ENCODE peak calls at places on chromosome 15, in ten cellular contexts. One of them, this sample, is unnamed.
A peak's percentile ranks its signal among the peaks of the same experiment; 100 is the strongest.

GRCh38 chr15:34133511-34133910 is 31.6 kb downstream of the PGBD4 start:
- DNase-seq in right atrium auricular region: no peak
- DNase-seq in heart left ventricle: no peak
- DNase-seq in ovary: no peak
- DNase-seq in body of pancreas: no peak
- DNase-seq in LNCaP clone FGC: no peak
- DNase-seq in breast epithelium: no peak
- DNase-seq in MCF 10A: no peak
- DNase-seq in osteocyte: no peak
- DNase-seq in CD4-positive, alpha-beta T cell: no peak
- DNase-seq in this sample: no peak

GRCh38 chr15:88917764-88918163 is 4.6 kb upstream of the MFGE8 start:
- DNase-seq in right atrium auricular region: no peak
- DNase-seq in heart left ventricle: no peak
- DNase-seq in ovary: no peak
- DNase-seq in body of pancreas: no peak
- DNase-seq in LNCaP clone FGC: no peak
- DNase-seq in breast epithelium: no peak
- DNase-seq in MCF 10A: no peak
- DNase-seq in osteocyte: no peak
- DNase-seq in CD4-positive, alpha-beta T cell: no peak
- DNase-seq in this sample: no peak

GRCh38 chr15:59180946-59181345 is 25.7 kb upstream of the LDHAL6B start:
- DNase-seq in right atrium auricular region: no peak
- DNase-seq in heart left ventricle: no peak
- DNase-seq in ovary: no peak
- DNase-seq in body of pancreas: no peak
- DNase-seq in LNCaP clone FGC: no peak
- DNase-seq in breast epithelium: no peak
- DNase-seq in MCF 10A: no peak
- DNase-seq in osteocyte: no peak
- DNase-seq in CD4-positive, alpha-beta T cell: no peak
- DNase-seq in this sample: no peak

GRCh38 chr15:66929843-66930242 is 135.6 kb upstream of the SMAD3 start:
- DNase-seq in right atrium auricular region: no peak
- DNase-seq in heart left ventricle: no peak
- DNase-seq in ovary: no peak
- DNase-seq in body of pancreas: no peak
- DNase-seq in LNCaP clone FGC: no peak
- DNase-seq in breast epithelium: no peak
- DNase-seq in MCF 10A: no peak
- DNase-seq in osteocyte: no peak
- DNase-seq in CD4-positive, alpha-beta T cell: no peak
- DNase-seq in this sample: no peak

GRCh38 chr15:73956276-73957086 is 30.2 kb downstream of the LOXL1 start:
- DNase-seq in right atrium auricular region: no peak
- DNase-seq in heart left ventricle: no peak
- DNase-seq in ovary: peak; percentile 23
- DNase-seq in body of pancreas: no peak
- DNase-seq in LNCaP clone FGC: no peak
- DNase-seq in breast epithelium: peak; percentile 55
- DNase-seq in MCF 10A: peak; percentile 91
- DNase-seq in osteocyte: no peak
- DNase-seq in CD4-positive, alpha-beta T cell: no peak
- DNase-seq in this sample: no peak

GRCh38 chr15:100714034-100714748 is 111.8 kb downstream of the ASB7 start:
- DNase-seq in right atrium auricular region: peak; percentile 56
- DNase-seq in heart left ventricle: no peak
- DNase-seq in ovary: peak; percentile 11
- DNase-seq in body of pancreas: no peak
- DNase-seq in LNCaP clone FGC: no peak
- DNase-seq in breast epithelium: peak; percentile 37
- DNase-seq in MCF 10A: no peak
- DNase-seq in osteocyte: peak; percentile 54
- DNase-seq in CD4-positive, alpha-beta T cell: no peak
- DNase-seq in this sample: no peak

GRCh38 chr15:29309139-29309538 is 39.5 kb upstream of the NSMCE3 start:
- DNase-seq in right atrium auricular region: no peak
- DNase-seq in heart left ventricle: no peak
- DNase-seq in ovary: no peak
- DNase-seq in body of pancreas: no peak
- DNase-seq in LNCaP clone FGC: no peak
- DNase-seq in breast epithelium: no peak
- DNase-seq in MCF 10A: no peak
- DNase-seq in osteocyte: no peak
- DNase-seq in CD4-positive, alpha-beta T cell: no peak
- DNase-seq in this sample: no peak

GRCh38 chr15:46061002-46061401 is 426.2 kb downstream of the SQOR start:
- DNase-seq in right atrium auricular region: no peak
- DNase-seq in heart left ventricle: no peak
- DNase-seq in ovary: no peak
- DNase-seq in body of pancreas: no peak
- DNase-seq in LNCaP clone FGC: no peak
- DNase-seq in breast epithelium: no peak
- DNase-seq in MCF 10A: no peak
- DNase-seq in osteocyte: no peak
- DNase-seq in CD4-positive, alpha-beta T cell: no peak
- DNase-seq in this sample: no peak

GRCh38 chr15:39232512-39232911 is 348.4 kb upstream of the THBS1 start:
- DNase-seq in right atrium auricular region: no peak
- DNase-seq in heart left ventricle: no peak
- DNase-seq in ovary: no peak
- DNase-seq in body of pancreas: no peak
- DNase-seq in LNCaP clone FGC: no peak
- DNase-seq in breast epithelium: no peak
- DNase-seq in MCF 10A: peak; percentile 65
- DNase-seq in osteocyte: no peak
- DNase-seq in CD4-positive, alpha-beta T cell: no peak
- DNase-seq in this sample: no peak

GRCh38 chr15:42826251-42826890 is 89.4 kb upstream of the CDAN1 start:
- DNase-seq in right atrium auricular region: no peak
- DNase-seq in heart left ventricle: no peak
- DNase-seq in ovary: no peak
- DNase-seq in body of pancreas: no peak
- DNase-seq in LNCaP clone FGC: peak; percentile 95
- DNase-seq in breast epithelium: no peak
- DNase-seq in MCF 10A: peak; percentile 41
- DNase-seq in osteocyte: no peak
- DNase-seq in CD4-positive, alpha-beta T cell: no peak
- DNase-seq in this sample: no peak

GRCh38 chr15:92648190-92648875 is 7.2 kb downstream of the FAM174B start:
- DNase-seq in right atrium auricular region: no peak
- DNase-seq in heart left ventricle: no peak
- DNase-seq in ovary: no peak
- DNase-seq in body of pancreas: no peak
- DNase-seq in LNCaP clone FGC: no peak
- DNase-seq in breast epithelium: no peak
- DNase-seq in MCF 10A: no peak
- DNase-seq in osteocyte: peak; percentile 23
- DNase-seq in CD4-positive, alpha-beta T cell: no peak
- DNase-seq in this sample: no peak

GRCh38 chr15:64285150-64285549 is 70.8 kb downstream of the CSNK1G1 start:
- DNase-seq in right atrium auricular region: no peak
- DNase-seq in heart left ventricle: no peak
- DNase-seq in ovary: no peak
- DNase-seq in body of pancreas: no peak
- DNase-seq in LNCaP clone FGC: no peak
- DNase-seq in breast epithelium: no peak
- DNase-seq in MCF 10A: no peak
- DNase-seq in osteocyte: no peak
- DNase-seq in CD4-positive, alpha-beta T cell: no peak
- DNase-seq in this sample: no peak

GRCh38 chr15:87287156-87287555 is 969.4 kb downstream of the NTRK3 start:
- DNase-seq in right atrium auricular region: no peak
- DNase-seq in heart left ventricle: no peak
- DNase-seq in ovary: no peak
- DNase-seq in body of pancreas: no peak
- DNase-seq in LNCaP clone FGC: no peak
- DNase-seq in breast epithelium: no peak
- DNase-seq in MCF 10A: peak; percentile 84
- DNase-seq in osteocyte: no peak
- DNase-seq in CD4-positive, alpha-beta T cell: no peak
- DNase-seq in this sample: no peak

GRCh38 chr15:33729648-33730047 is 238.6 kb upstream of the CHRM5 start:
- DNase-seq in right atrium auricular region: no peak
- DNase-seq in heart left ventricle: no peak
- DNase-seq in ovary: no peak
- DNase-seq in body of pancreas: no peak
- DNase-seq in LNCaP clone FGC: peak; percentile 25
- DNase-seq in breast epithelium: no peak
- DNase-seq in MCF 10A: peak; percentile 43
- DNase-seq in osteocyte: no peak
- DNase-seq in CD4-positive, alpha-beta T cell: no peak
- DNase-seq in this sample: no peak

GRCh38 chr15:89665449-89666146 is 10.3 kb upstream of the KIF7 start:
- DNase-seq in right atrium auricular region: peak; percentile 79
- DNase-seq in heart left ventricle: peak; percentile 81
- DNase-seq in ovary: peak; percentile 67
- DNase-seq in body of pancreas: peak; percentile 47
- DNase-seq in LNCaP clone FGC: no peak
- DNase-seq in breast epithelium: no peak
- DNase-seq in MCF 10A: no peak
- DNase-seq in osteocyte: no peak
- DNase-seq in CD4-positive, alpha-beta T cell: no peak
- DNase-seq in this sample: no peak

GRCh38 chr15:72193781-72194396 is 3.7 kb downstream of the GRAMD2A start:
- DNase-seq in right atrium auricular region: no peak
- DNase-seq in heart left ventricle: no peak
- DNase-seq in ovary: no peak
- DNase-seq in body of pancreas: no peak
- DNase-seq in LNCaP clone FGC: no peak
- DNase-seq in breast epithelium: peak; percentile 14
- DNase-seq in MCF 10A: no peak
- DNase-seq in osteocyte: no peak
- DNase-seq in CD4-positive, alpha-beta T cell: no peak
- DNase-seq in this sample: no peak

GRCh38 chr15:23855947-23856346 is 168.8 kb upstream of the NDN start:
- DNase-seq in right atrium auricular region: no peak
- DNase-seq in heart left ventricle: no peak
- DNase-seq in ovary: no peak
- DNase-seq in body of pancreas: no peak
- DNase-seq in LNCaP clone FGC: no peak
- DNase-seq in breast epithelium: no peak
- DNase-seq in MCF 10A: no peak
- DNase-seq in osteocyte: no peak
- DNase-seq in CD4-positive, alpha-beta T cell: no peak
- DNase-seq in this sample: no peak
- TF ChIP-seq CTCF in right atrium auricular region: no peak
- TF ChIP-seq CTCF in heart left ventricle: no peak
- TF ChIP-seq CTCF in ovary: no peak
- TF ChIP-seq CTCF in body of pancreas: no peak
- TF ChIP-seq CTCF in LNCaP clone FGC: peak; percentile 63
- TF ChIP-seq CTCF in breast epithelium: no peak
- TF ChIP-seq CTCF in MCF 10A: no peak
- TF ChIP-seq CTCF in osteocyte: no peak
- TF ChIP-seq CTCF in CD4-positive, alpha-beta T cell: no peak
- TF ChIP-seq CTCF in this sample: no peak

DNA sequence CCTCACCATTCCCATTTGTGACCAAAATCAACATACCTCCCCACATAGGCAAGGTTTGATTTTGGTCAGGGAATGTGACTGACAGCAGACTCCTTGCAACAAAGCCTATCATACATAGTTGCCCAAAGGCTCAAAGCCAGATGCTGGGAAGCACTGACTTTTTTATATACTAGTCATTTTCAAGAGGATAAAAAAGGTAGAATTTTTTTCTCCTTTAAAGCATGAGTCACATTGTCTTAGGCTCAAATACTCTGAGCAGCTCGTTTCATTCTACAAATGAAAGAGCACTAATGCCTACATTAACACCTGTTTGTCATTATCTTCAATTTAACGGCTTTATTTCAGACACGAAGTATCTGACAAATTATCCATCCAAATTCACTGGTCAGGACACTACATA is 36.2 kb downstream of the ICE2 start:
- DNase-seq in right atrium auricular region: no peak
- DNase-seq in heart left ventricle: no peak
- DNase-seq in ovary: no peak
- DNase-seq in body of pancreas: no peak
- DNase-seq in LNCaP clone FGC: no peak
- DNase-seq in breast epithelium: no peak
- DNase-seq in MCF 10A: no peak
- DNase-seq in osteocyte: no peak
- DNase-seq in CD4-positive, alpha-beta T cell: no peak
- DNase-seq in this sample: no peak
- TF ChIP-seq CTCF in right atrium auricular region: no peak
- TF ChIP-seq CTCF in heart left ventricle: no peak
- TF ChIP-seq CTCF in ovary: no peak
- TF ChIP-seq CTCF in body of pancreas: no peak
- TF ChIP-seq CTCF in LNCaP clone FGC: no peak
- TF ChIP-seq CTCF in breast epithelium: no peak
- TF ChIP-seq CTCF in MCF 10A: no peak
- TF ChIP-seq CTCF in osteocyte: no peak
- TF ChIP-seq CTCF in CD4-positive, alpha-beta T cell: no peak
- TF ChIP-seq CTCF in this sample: no peak

DNA sequence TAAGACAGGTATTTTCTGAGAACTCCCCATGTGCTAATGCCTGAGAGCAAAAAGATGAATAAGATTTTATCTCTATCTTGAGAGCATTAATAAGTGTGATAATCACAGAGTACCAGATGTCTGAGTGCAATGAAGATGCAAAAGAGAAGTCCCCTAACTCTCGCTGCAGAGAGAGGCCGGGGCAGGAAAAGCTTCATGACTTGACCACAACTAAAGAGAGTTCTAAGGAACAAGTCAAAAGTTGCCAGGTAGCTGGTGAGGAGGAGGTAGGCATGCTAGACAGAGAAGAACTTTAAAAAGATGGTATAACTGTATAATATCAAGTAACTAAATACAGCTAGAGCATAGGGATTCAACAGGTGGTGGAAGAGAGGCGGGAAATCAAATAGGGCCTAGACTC is 28.8 kb downstream of the MTMR10 start:
- DNase-seq in right atrium auricular region: no peak
- DNase-seq in heart left ventricle: no peak
- DNase-seq in ovary: no peak
- DNase-seq in body of pancreas: no peak
- DNase-seq in LNCaP clone FGC: no peak
- DNase-seq in breast epithelium: no peak
- DNase-seq in MCF 10A: no peak
- DNase-seq in osteocyte: no peak
- DNase-seq in CD4-positive, alpha-beta T cell: no peak
- DNase-seq in this sample: no peak
- TF ChIP-seq CTCF in right atrium auricular region: no peak
- TF ChIP-seq CTCF in heart left ventricle: no peak
- TF ChIP-seq CTCF in ovary: no peak
- TF ChIP-seq CTCF in body of pancreas: no peak
- TF ChIP-seq CTCF in LNCaP clone FGC: no peak
- TF ChIP-seq CTCF in breast epithelium: no peak
- TF ChIP-seq CTCF in MCF 10A: no peak
- TF ChIP-seq CTCF in osteocyte: no peak
- TF ChIP-seq CTCF in CD4-positive, alpha-beta T cell: no peak
- TF ChIP-seq CTCF in this sample: no peak

DNA sequence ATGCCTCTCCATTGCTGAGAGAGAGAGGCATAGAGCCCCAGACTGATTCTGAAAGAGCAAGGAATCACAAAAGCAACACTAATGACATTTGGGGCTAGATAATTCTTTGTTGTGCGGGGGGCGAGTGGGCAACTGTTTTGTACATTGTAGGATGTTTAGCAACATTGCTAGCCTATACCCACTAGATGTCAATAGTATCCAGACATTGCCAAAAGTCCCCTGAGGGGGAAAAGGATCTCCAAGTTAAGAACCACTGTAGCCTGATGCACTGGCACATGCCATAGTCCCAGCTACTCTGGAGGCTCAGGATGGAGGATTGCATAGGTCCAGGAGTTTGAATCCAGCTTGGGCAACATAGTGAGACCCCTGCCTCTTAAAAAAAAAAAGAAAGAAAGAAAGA is 22.8 kb upstream of the GOLM2 start:
- DNase-seq in right atrium auricular region: no peak
- DNase-seq in heart left ventricle: no peak
- DNase-seq in ovary: no peak
- DNase-seq in body of pancreas: no peak
- DNase-seq in LNCaP clone FGC: no peak
- DNase-seq in breast epithelium: no peak
- DNase-seq in MCF 10A: peak; percentile 23
- DNase-seq in osteocyte: no peak
- DNase-seq in CD4-positive, alpha-beta T cell: no peak
- DNase-seq in this sample: no peak
- TF ChIP-seq CTCF in right atrium auricular region: no peak
- TF ChIP-seq CTCF in heart left ventricle: no peak
- TF ChIP-seq CTCF in ovary: no peak
- TF ChIP-seq CTCF in body of pancreas: no peak
- TF ChIP-seq CTCF in LNCaP clone FGC: no peak
- TF ChIP-seq CTCF in breast epithelium: no peak
- TF ChIP-seq CTCF in MCF 10A: no peak
- TF ChIP-seq CTCF in osteocyte: peak; percentile 22
- TF ChIP-seq CTCF in CD4-positive, alpha-beta T cell: no peak
- TF ChIP-seq CTCF in this sample: no peak